ENCODE peak calls at places on chromosomes 1 and 21, in eight cellular contexts. One of them, this sample, is unnamed.

GRCh38 chr1:228391411-228392020 is 15.1 kb downstream of the TRIM11 start:
- DNase-seq in tibial artery: no peak
- DNase-seq in Peyer's patch: no peak
- DNase-seq in CD4-positive, alpha-beta T cell: no peak
- DNase-seq in fibroblast of the aortic adventitia: no peak
- DNase-seq in HL-60: no peak
- DNase-seq in GM23338: no peak
- DNase-seq in fibroblast of pulmonary artery: no peak
- DNase-seq in this sample: no peak

GRCh38 chr1:115251856-115252255 is 86.2 kb downstream of the NGF start:
- DNase-seq in Peyer's patch: no peak
- DNase-seq in GM23338: no peak
- DNase-seq in HL-60: no peak
- DNase-seq in CD4-positive, alpha-beta T cell: no peak
- DNase-seq in tibial artery: no peak
- DNase-seq in fibroblast of the aortic adventitia: peak; percentile 94
- DNase-seq in fibroblast of pulmonary artery: peak; percentile 86
- DNase-seq in this sample: no peak

GRCh38 chr1:96234299-96234698 is 487.3 kb upstream of the PTBP2 start:
- DNase-seq in Peyer's patch: no peak
- DNase-seq in fibroblast of the aortic adventitia: peak; percentile 76
- DNase-seq in fibroblast of pulmonary artery: peak; percentile 73
- DNase-seq in CD4-positive, alpha-beta T cell: no peak
- DNase-seq in GM23338: no peak
- DNase-seq in tibial artery: peak; percentile 52
- DNase-seq in HL-60: no peak
- DNase-seq in this sample: no peak

GRCh38 chr1:232551281-232551835 is 78.6 kb downstream of the SIPA1L2 start:
- DNase-seq in CD4-positive, alpha-beta T cell: no peak
- DNase-seq in Peyer's patch: no peak
- DNase-seq in fibroblast of pulmonary artery: no peak
- DNase-seq in tibial artery: no peak
- DNase-seq in fibroblast of the aortic adventitia: no peak
- DNase-seq in HL-60: no peak
- DNase-seq in GM23338: no peak
- DNase-seq in this sample: no peak

GRCh38 chr21:21929228-21929627 is 931.0 kb downstream of the NCAM2 start:
- DNase-seq in CD4-positive, alpha-beta T cell: no peak
- DNase-seq in fibroblast of the aortic adventitia: no peak
- DNase-seq in HL-60: no peak
- DNase-seq in GM23338: no peak
- DNase-seq in fibroblast of pulmonary artery: no peak
- DNase-seq in tibial artery: no peak
- DNase-seq in Peyer's patch: no peak
- DNase-seq in this sample: no peak

GRCh38 chr21:26096494-26096893 is 74.1 kb downstream of the APP start:
- DNase-seq in tibial artery: no peak
- DNase-seq in CD4-positive, alpha-beta T cell: no peak
- DNase-seq in Peyer's patch: no peak
- DNase-seq in fibroblast of pulmonary artery: no peak
- DNase-seq in HL-60: no peak
- DNase-seq in fibroblast of the aortic adventitia: no peak
- DNase-seq in GM23338: no peak
- DNase-seq in this sample: no peak

GRCh38 chr1:224851210-224851849 is 78.1 kb upstream of the DNAH14 start:
- DNase-seq in CD4-positive, alpha-beta T cell: peak; percentile 30
- DNase-seq in GM23338: peak; percentile 79
- DNase-seq in fibroblast of the aortic adventitia: peak; percentile 68
- DNase-seq in HL-60: peak; percentile 61
- DNase-seq in fibroblast of pulmonary artery: peak; percentile 67
- DNase-seq in tibial artery: peak; percentile 29
- DNase-seq in Peyer's patch: peak; percentile 17
- DNase-seq in this sample: no peak

GRCh38 chr1:9626201-9626608 is 25.3 kb upstream of the PIK3CD start:
- DNase-seq in Peyer's patch: peak; percentile 63
- DNase-seq in GM23338: no peak
- DNase-seq in CD4-positive, alpha-beta T cell: no peak
- DNase-seq in fibroblast of the aortic adventitia: no peak
- DNase-seq in fibroblast of pulmonary artery: no peak
- DNase-seq in HL-60: peak; percentile 24
- DNase-seq in tibial artery: no peak
- DNase-seq in this sample: peak; percentile 67

GRCh38 chr1:204174958-204175357 is 8.8 kb upstream of the REN start:
- DNase-seq in CD4-positive, alpha-beta T cell: no peak
- DNase-seq in tibial artery: no peak
- DNase-seq in Peyer's patch: no peak
- DNase-seq in HL-60: no peak
- DNase-seq in fibroblast of the aortic adventitia: no peak
- DNase-seq in fibroblast of pulmonary artery: no peak
- DNase-seq in GM23338: no peak
- DNase-seq in this sample: no peak

GRCh38 chr1:204181116-204181515 is 15.0 kb upstream of the REN start:
- DNase-seq in fibroblast of the aortic adventitia: no peak
- DNase-seq in Peyer's patch: no peak
- DNase-seq in CD4-positive, alpha-beta T cell: no peak
- DNase-seq in GM23338: no peak
- DNase-seq in fibroblast of pulmonary artery: no peak
- DNase-seq in HL-60: no peak
- DNase-seq in tibial artery: no peak
- DNase-seq in this sample: no peak

GRCh38 chr1:204177133-204177532 is 11.0 kb upstream of the REN start:
- DNase-seq in tibial artery: no peak
- DNase-seq in Peyer's patch: no peak
- DNase-seq in GM23338: no peak
- DNase-seq in fibroblast of pulmonary artery: no peak
- DNase-seq in CD4-positive, alpha-beta T cell: no peak
- DNase-seq in fibroblast of the aortic adventitia: no peak
- DNase-seq in HL-60: no peak
- DNase-seq in this sample: no peak

GRCh38 chr1:204180133-204180532 is 14.0 kb upstream of the REN start:
- DNase-seq in Peyer's patch: no peak
- DNase-seq in GM23338: no peak
- DNase-seq in HL-60: no peak
- DNase-seq in fibroblast of pulmonary artery: no peak
- DNase-seq in tibial artery: no peak
- DNase-seq in CD4-positive, alpha-beta T cell: no peak
- DNase-seq in fibroblast of the aortic adventitia: no peak
- DNase-seq in this sample: no peak

DNA sequence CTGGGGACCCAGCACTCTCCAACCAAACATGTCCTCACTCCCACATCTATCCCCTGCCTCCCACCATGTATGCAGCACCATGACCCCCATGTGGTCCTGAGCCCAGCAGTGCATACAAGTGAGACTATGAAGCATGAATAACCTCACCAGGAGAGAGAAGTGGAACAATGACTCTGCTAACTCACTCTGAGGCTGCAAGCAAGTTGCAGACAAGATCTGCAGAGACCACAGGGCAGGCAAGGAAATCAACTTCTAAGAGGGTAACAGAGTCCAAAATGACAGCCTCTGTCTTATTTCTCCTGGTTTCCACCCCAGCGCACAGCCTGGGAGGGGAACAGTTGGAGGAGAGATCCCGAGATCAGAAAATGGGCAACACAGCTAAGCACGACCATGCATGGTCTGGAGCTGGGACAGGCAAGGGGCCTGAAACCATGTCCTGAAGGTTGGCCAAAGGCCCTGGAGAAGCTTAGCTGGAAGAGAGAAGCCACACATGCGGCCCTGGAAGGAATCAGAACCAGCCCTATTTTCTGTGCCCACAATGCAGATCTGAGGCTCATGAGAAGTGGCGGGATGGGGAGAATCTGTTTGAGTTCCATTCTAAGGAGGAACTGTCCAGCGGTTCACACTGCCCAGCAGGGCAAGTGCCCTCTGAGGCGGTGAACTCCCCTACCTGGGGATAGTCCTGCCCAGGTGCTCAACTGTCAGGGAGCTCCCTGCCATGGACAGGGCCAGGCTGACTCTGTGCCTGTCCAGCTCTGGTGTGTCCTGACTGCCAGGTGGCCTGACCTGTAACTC is 12.5 kb upstream of the REN start:
- DNase-seq in Peyer's patch: no peak
- DNase-seq in fibroblast of the aortic adventitia: no peak
- DNase-seq in CD4-positive, alpha-beta T cell: no peak
- DNase-seq in HL-60: no peak
- DNase-seq in tibial artery: no peak
- DNase-seq in fibroblast of pulmonary artery: no peak
- DNase-seq in GM23338: no peak
- DNase-seq in this sample: no peak
- TF ChIP-seq CTCF in Peyer's patch: no peak
- TF ChIP-seq CTCF in fibroblast of the aortic adventitia: no peak
- TF ChIP-seq CTCF in CD4-positive, alpha-beta T cell: no peak
- TF ChIP-seq CTCF in HL-60: no peak
- TF ChIP-seq CTCF in tibial artery: no peak
- TF ChIP-seq CTCF in fibroblast of pulmonary artery: no peak
- TF ChIP-seq CTCF in GM23338: no peak
- TF ChIP-seq CTCF in this sample: no peak

DNA sequence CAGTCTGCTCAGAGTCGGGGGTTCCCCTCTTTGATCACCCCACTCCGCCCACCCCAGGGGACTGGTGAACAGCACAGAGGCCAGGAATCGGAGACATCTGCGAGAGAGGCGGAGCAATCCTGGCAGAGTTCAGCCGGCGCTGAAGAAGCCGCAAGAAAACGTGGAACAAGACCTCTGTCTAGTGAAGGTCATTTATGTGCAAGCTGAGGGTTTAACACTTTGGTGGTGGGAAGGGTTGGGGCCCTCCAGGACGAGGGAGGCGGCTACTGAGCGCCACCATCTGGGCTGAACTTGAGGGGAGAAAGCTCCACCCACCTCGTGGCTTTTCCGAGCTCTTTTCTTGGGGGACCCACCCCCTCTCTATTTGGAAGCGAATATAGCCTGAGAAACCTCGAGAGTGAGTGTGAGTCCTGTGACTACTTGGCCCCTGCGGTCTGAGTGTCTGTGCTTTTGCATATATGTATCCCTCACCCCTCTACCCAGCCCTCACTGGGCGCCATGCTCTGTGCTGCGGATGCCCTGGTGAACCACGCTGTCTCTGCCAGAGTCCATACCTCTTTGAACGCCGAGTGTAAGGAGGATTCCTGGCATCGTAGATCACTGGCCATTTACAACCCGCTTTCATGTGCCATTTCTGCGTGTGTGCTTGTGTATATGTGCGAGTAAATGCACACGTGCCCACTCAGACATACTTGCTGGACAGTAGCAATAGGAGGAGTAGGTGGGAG is 1.2 kb upstream of the EPHA10 start:
- DNase-seq in fibroblast of pulmonary artery: no peak
- DNase-seq in GM23338: peak; percentile 75
- DNase-seq in tibial artery: no peak
- DNase-seq in fibroblast of the aortic adventitia: no peak
- DNase-seq in HL-60: no peak
- DNase-seq in Peyer's patch: no peak
- DNase-seq in CD4-positive, alpha-beta T cell: no peak
- DNase-seq in this sample: no peak
- TF ChIP-seq CTCF in fibroblast of pulmonary artery: no peak
- TF ChIP-seq CTCF in GM23338: peak; percentile 70
- TF ChIP-seq CTCF in tibial artery: no peak
- TF ChIP-seq CTCF in fibroblast of the aortic adventitia: no peak
- TF ChIP-seq CTCF in HL-60: no peak
- TF ChIP-seq CTCF in Peyer's patch: no peak
- TF ChIP-seq CTCF in CD4-positive, alpha-beta T cell: no peak
- TF ChIP-seq CTCF in this sample: no peak

GRCh38 chr1:147599362-147600118 is 58.2 kb downstream of the BCL9 start:
- DNase-seq in fibroblast of the aortic adventitia: peak; percentile 92
- DNase-seq in CD4-positive, alpha-beta T cell: peak; percentile 98
- DNase-seq in tibial artery: peak; percentile 96
- DNase-seq in fibroblast of pulmonary artery: peak; percentile 98
- DNase-seq in GM23338: peak; percentile 97
- DNase-seq in Peyer's patch: peak; percentile 96
- DNase-seq in HL-60: peak; percentile 64
- DNase-seq in this sample: peak; percentile 92

GRCh38 chr1:147603986-147604385 is 62.7 kb downstream of the BCL9 start:
- DNase-seq in tibial artery: no peak
- DNase-seq in fibroblast of the aortic adventitia: no peak
- DNase-seq in Peyer's patch: no peak
- DNase-seq in HL-60: no peak
- DNase-seq in GM23338: no peak
- DNase-seq in CD4-positive, alpha-beta T cell: no peak
- DNase-seq in fibroblast of pulmonary artery: no peak
- DNase-seq in this sample: no peak

GRCh38 chr1:147597010-147597409 is 55.7 kb downstream of the BCL9 start:
- DNase-seq in tibial artery: no peak
- DNase-seq in fibroblast of the aortic adventitia: no peak
- DNase-seq in Peyer's patch: no peak
- DNase-seq in CD4-positive, alpha-beta T cell: no peak
- DNase-seq in HL-60: no peak
- DNase-seq in fibroblast of pulmonary artery: no peak
- DNase-seq in GM23338: no peak
- DNase-seq in this sample: no peak

GRCh38 chr1:147598631-147599361 is 57.5 kb downstream of the BCL9 start:
- DNase-seq in GM23338: peak; percentile 70
- DNase-seq in Peyer's patch: peak; percentile 34
- DNase-seq in CD4-positive, alpha-beta T cell: peak; percentile 7
- DNase-seq in fibroblast of pulmonary artery: no peak
- DNase-seq in HL-60: no peak
- DNase-seq in fibroblast of the aortic adventitia: no peak
- DNase-seq in tibial artery: peak; percentile 38
- DNase-seq in this sample: no peak

DNA sequence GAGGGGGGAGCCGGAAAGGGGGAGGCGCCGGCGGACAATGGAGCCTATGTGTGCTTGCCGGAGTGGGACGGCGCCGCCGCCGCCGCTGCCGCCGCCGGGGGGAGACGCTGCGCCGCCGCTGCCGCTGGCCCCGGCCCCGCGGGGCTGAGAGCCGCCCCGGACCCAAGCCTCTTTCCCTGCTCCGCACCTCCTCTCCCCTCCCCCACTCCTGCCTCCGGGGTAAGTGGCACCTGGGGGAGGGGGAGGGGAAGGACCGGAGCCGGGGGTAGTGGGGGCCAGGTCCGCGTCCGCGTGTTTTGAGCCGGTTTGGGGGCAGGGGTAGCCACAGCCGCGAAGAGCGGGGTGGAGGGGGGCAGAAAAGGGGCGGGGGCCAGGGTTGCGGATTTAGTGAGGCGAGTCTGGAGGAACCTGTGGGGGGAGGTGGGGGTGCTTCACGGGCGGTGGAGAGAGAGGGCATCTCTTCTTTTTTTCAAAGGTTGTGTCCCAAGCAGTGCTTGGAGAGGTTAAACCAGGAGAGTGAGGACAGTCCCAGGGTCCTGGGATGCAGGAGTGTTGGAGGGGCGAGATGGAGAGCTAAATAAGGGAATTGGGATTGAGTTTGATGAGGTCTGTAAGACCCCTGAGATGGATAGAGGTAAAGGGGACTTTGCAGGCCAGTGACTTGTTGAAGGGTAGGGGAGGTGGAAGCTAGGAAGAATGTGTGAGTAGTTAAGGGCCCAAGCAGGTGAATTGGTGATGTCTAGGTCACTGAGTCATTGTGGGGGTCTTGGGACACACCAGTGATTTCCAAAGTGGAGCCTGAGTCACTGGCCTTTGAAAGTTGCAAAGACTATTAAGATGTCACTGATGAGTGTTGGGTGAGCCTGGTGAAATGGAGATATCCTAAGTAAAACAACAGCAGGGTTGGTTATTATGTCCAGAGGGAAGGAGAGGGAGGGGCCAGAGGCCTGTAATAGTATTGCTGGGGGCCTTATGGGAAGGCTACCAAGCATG is 59.1 kb downstream of the BCL9 start:
- DNase-seq in GM23338: peak; percentile 23
- DNase-seq in Peyer's patch: no peak
- DNase-seq in HL-60: no peak
- DNase-seq in fibroblast of pulmonary artery: peak; percentile 31
- DNase-seq in CD4-positive, alpha-beta T cell: no peak
- DNase-seq in tibial artery: no peak
- DNase-seq in fibroblast of the aortic adventitia: peak; percentile 28
- DNase-seq in this sample: no peak
- TF ChIP-seq CTCF in GM23338: no peak
- TF ChIP-seq CTCF in Peyer's patch: no peak
- TF ChIP-seq CTCF in HL-60: no peak
- TF ChIP-seq CTCF in fibroblast of pulmonary artery: no peak
- TF ChIP-seq CTCF in CD4-positive, alpha-beta T cell: no peak
- TF ChIP-seq CTCF in tibial artery: no peak
- TF ChIP-seq CTCF in fibroblast of the aortic adventitia: no peak
- TF ChIP-seq CTCF in this sample: no peak

DNA sequence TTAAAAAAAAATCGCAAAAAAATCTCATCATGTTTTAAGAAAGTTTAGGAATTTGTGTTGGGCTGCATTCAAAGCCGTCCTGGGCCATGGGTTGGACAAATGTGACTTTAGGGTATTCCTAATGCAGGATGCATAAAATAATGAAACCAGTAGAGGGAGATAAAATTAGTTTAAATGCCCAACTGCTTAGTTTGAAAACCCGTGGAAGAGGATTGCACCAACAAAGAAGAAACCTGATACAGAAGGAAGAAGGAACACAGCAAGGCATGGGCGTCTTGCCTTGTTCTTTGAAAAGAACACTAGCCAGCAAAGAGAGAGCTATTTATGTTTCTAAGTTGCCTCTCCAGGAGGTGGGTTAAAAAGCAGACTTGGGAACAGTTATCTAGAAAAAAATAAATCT is 37.9 kb downstream of the WDR3 start:
- DNase-seq in fibroblast of the aortic adventitia: peak; percentile 71
- DNase-seq in fibroblast of pulmonary artery: peak; percentile 62
- DNase-seq in CD4-positive, alpha-beta T cell: no peak
- DNase-seq in GM23338: peak; percentile 64
- DNase-seq in HL-60: no peak
- DNase-seq in tibial artery: no peak
- DNase-seq in Peyer's patch: no peak
- DNase-seq in this sample: no peak
- TF ChIP-seq CTCF in fibroblast of the aortic adventitia: peak; percentile 30
- TF ChIP-seq CTCF in fibroblast of pulmonary artery: peak; percentile 35
- TF ChIP-seq CTCF in CD4-positive, alpha-beta T cell: no peak
- TF ChIP-seq CTCF in GM23338: peak; percentile 31
- TF ChIP-seq CTCF in HL-60: no peak
- TF ChIP-seq CTCF in tibial artery: no peak
- TF ChIP-seq CTCF in Peyer's patch: no peak
- TF ChIP-seq CTCF in this sample: no peak

This sample was measured in activated B cell treated with CpG ODN at 0.5 μM for 24 hours.